ENCODE peak calls at places on chromosomes 5 and 9, in five cellular contexts. S is type B pancreatic cell; I is effector memory CD4-positive, alpha-beta T cell; A is putamen; C is GM23338. E is an unnamed sample.

GRCh38 chr9:116404228-116404627 is 250.6 kb downstream of the PAPPA start:
- DNase-seq in S (no peak), I (no peak), A (no peak), C (no peak), E (no peak)

GRCh38 chr5:152331718-152332117 is 73.4 kb downstream of the NMUR2 start:
- DNase-seq in S (no peak), I (no peak), A (no peak), C (no peak), E (no peak)

GRCh38 chr9:3330792-3331420 is 194.9 kb downstream of the RFX3 start:
- DNase-seq in S (no peak), I (no peak), A (no peak), C (no peak), E (no peak)

GRCh38 chr9:125700791-125701190 is 6.2 kb downstream of the MAPKAP1 start:
- DNase-seq in S (no peak), I (no peak), A (no peak), C (peak), E (no peak)

GRCh38 chr9:111599092-111599947 is at the start of gene PTGR1:
- DNase-seq in S (peak), I (no peak), A (peak), C (peak), E (peak)

GRCh38 chr9:34256104-34256503 is 73.0 kb downstream of the KIF24 start:
- DNase-seq in S (no peak), I (no peak), A (no peak), C (peak), E (no peak)

GRCh38 chr5:137696481-137696880 is 39.4 kb downstream of the KLHL3 start:
- DNase-seq in S (no peak), I (no peak), A (no peak), C (no peak), E (no peak)

GRCh38 chr9:37929441-37929895 is 25.5 kb upstream of the SLC25A51 start:
- DNase-seq in S (no peak), I (no peak), A (no peak), C (no peak), E (no peak)

GRCh38 chr5:164433471-164433870 is 928.1 kb downstream of the MAT2B start:
- DNase-seq in S (no peak), I (no peak), A (no peak), C (no peak), E (no peak)

GRCh38 chr5:134022333-134022732 is 17.6 kb upstream of the VDAC1 start:
- DNase-seq in S (no peak), I (no peak), A (no peak), C (no peak), E (no peak)

GRCh38 chr9:129759804-129760502 is 7.1 kb upstream of the PTGES start:
- DNase-seq in S (no peak), I (no peak), A (no peak), C (no peak), E (no peak)

GRCh38 chr5:80153586-80154126 is 102.2 kb downstream of the SERINC5 start:
- DNase-seq in S (no peak), I (no peak), A (peak), C (no peak), E (peak)

GRCh38 chr5:149448831-149449714 is 70.0 kb upstream of the IL17B start:
- DNase-seq in S (no peak), I (no peak), A (no peak), C (peak), E (no peak)

GRCh38 chr9:69446496-69446895 is 121.5 kb downstream of the ENTREP1 start:
- DNase-seq in S (no peak), I (no peak), A (no peak), C (no peak), E (no peak)

GRCh38 chr5:43729846-43730478 is 127.0 kb downstream of the NNT start:
- DNase-seq in S (no peak), I (no peak), A (no peak), C (peak), E (no peak)

GRCh38 chr9:114039484-114039883 is 38.6 kb downstream of the AMBP start:
- DNase-seq in S (peak), I (no peak), A (no peak), C (no peak), E (no peak)

GRCh38 chr9:18255747-18256146 is 218.2 kb upstream of the ADAMTSL1 start:
- DNase-seq in S (no peak), I (no peak), A (no peak), C (no peak), E (no peak)

GRCh38 chr5:172637122-172637580 is 3.9 kb upstream of the NEURL1B start:
- DNase-seq in S (no peak), I (no peak), A (no peak), C (no peak), E (no peak)

GRCh38 chr9:89845321-89845720 is 240.5 kb downstream of the GADD45G start:
- DNase-seq in S (no peak), I (no peak), A (no peak), C (no peak), E (no peak)

GRCh38 chr5:6081727-6082210 is 296.6 kb downstream of the MED10 start:
- DNase-seq in S (no peak), I (no peak), A (no peak), C (no peak), E (no peak)

GRCh38 chr5:126998895-126999570 is 31.3 kb downstream of the MARCHF3 start:
- DNase-seq in S (no peak), I (no peak), A (no peak), C (no peak), E (peak)

GRCh38 chr9:4666042-4666699 is at the start of gene SPATA6L:
- DNase-seq in S (no peak), I (peak), A (peak), C (peak), E (peak)

GRCh38 chr5:142677212-142677611 is 8.7 kb downstream of the FGF1 start:
- DNase-seq in S (no peak), I (no peak), A (no peak), C (no peak), E (no peak)

GRCh38 chr5:127001621-127002296 is 28.6 kb downstream of the MARCHF3 start:
- DNase-seq in S (no peak), I (no peak), A (no peak), C (no peak), E (no peak)

GRCh38 chr9:136650648-136651047 is 12.1 kb upstream of the EGFL7 start:
- DNase-seq in S (no peak), I (no peak), A (no peak), C (no peak), E (no peak)

GRCh38 chr5:2003206-2003605 is 120.5 kb upstream of the IRX4 start:
- DNase-seq in S (no peak), I (no peak), A (no peak), C (no peak), E (no peak)

GRCh38 chr5:150180241-150181027 is 9.4 kb upstream of the SLC6A7 start:
- DNase-seq in S (no peak), I (no peak), A (peak), C (no peak), E (peak)

GRCh38 chr5:163248856-163249255 is 188.5 kb upstream of the CCNG1 start:
- DNase-seq in S (no peak), I (no peak), A (no peak), C (no peak), E (no peak)

GRCh38 chr9:77712533-77713130 is 64.5 kb upstream of the GNA14 start:
- DNase-seq in S (no peak), I (no peak), A (no peak), C (no peak), E (no peak)

GRCh38 chr5:141338538-141339306 is at the start of gene PCDHGA2:
- DNase-seq in S (no peak), I (no peak), A (no peak), C (peak), E (no peak)

GRCh38 chr9:3758816-3759576 is 233.2 kb upstream of the RFX3 start:
- DNase-seq in S (no peak), I (no peak), A (no peak), C (no peak), E (no peak)

GRCh38 chr5:158819840-158820620 is 279.7 kb downstream of the EBF1 start:
- DNase-seq in S (no peak), I (no peak), A (peak), C (no peak), E (no peak)

GRCh38 chr9:84404095-84404686 is 63.6 kb upstream of the SLC28A3 start:
- DNase-seq in S (no peak), I (no peak), A (no peak), C (peak), E (no peak)

GRCh38 chr9:92716557-92716956 is 46.6 kb upstream of the IPPK start:
- DNase-seq in S (peak), I (peak), A (no peak), C (peak), E (peak)

GRCh38 chr5:56763711-56764466 is 51.5 kb upstream of the MAP3K1 start:
- DNase-seq in S (no peak), I (no peak), A (peak), C (no peak), E (no peak)

GRCh38 chr9:16417101-16417500 is 453.4 kb downstream of the BNC2 start:
- DNase-seq in S (no peak), I (no peak), A (no peak), C (no peak), E (no peak)

GRCh38 chr9:89923961-89924504 is 319.2 kb downstream of the GADD45G start:
- DNase-seq in S (no peak), I (no peak), A (no peak), C (peak), E (no peak)

GRCh38 chr5:57037355-57037754 is 85.4 kb upstream of the MIER3 start:
- DNase-seq in S (no peak), I (no peak), A (no peak), C (peak), E (peak)